ENCODE peak calls at places on chromosome 12, in nine cellular contexts. One of them, this sample, is unnamed.

GRCh38 chr12:65318186-65318685 is 39.8 kb downstream of the MSRB3 start:
- DNase-seq in BE2C: no peak
- DNase-seq in ovary: no peak
- DNase-seq in CD8-positive, alpha-beta T cell: no peak
- DNase-seq in K562: no peak
- DNase-seq in cardiac muscle cell: no peak
- DNase-seq in lung: no peak
- DNase-seq in astrocyte: no peak
- DNase-seq in HCT116: no peak
- DNase-seq in this sample: no peak

GRCh38 chr12:129961111-129961510 is 57.3 kb upstream of the TMEM132D start:
- DNase-seq in BE2C: no peak
- DNase-seq in ovary: no peak
- DNase-seq in CD8-positive, alpha-beta T cell: no peak
- DNase-seq in K562: no peak
- DNase-seq in cardiac muscle cell: no peak
- DNase-seq in lung: no peak
- DNase-seq in astrocyte: peak; percentile 2
- DNase-seq in HCT116: no peak
- DNase-seq in this sample: no peak

GRCh38 chr12:12745576-12746211 is 28.5 kb downstream of the CDKN1B start:
- DNase-seq in BE2C: no peak
- DNase-seq in ovary: no peak
- DNase-seq in CD8-positive, alpha-beta T cell: no peak
- DNase-seq in K562: no peak
- DNase-seq in cardiac muscle cell: no peak
- DNase-seq in lung: no peak
- DNase-seq in astrocyte: peak; percentile 45
- DNase-seq in HCT116: no peak
- DNase-seq in this sample: no peak

GRCh38 chr12:1013618-1014489 is 22.8 kb downstream of the ERC1 start:
- DNase-seq in BE2C: no peak
- DNase-seq in ovary: no peak
- DNase-seq in CD8-positive, alpha-beta T cell: no peak
- DNase-seq in K562: no peak
- DNase-seq in cardiac muscle cell: peak; percentile 71
- DNase-seq in lung: no peak
- DNase-seq in astrocyte: peak; percentile 79
- DNase-seq in HCT116: peak; percentile 66
- DNase-seq in this sample: no peak

GRCh38 chr12:29709056-29709455 is 74.7 kb downstream of the TMTC1 start:
- DNase-seq in BE2C: no peak
- DNase-seq in ovary: no peak
- DNase-seq in CD8-positive, alpha-beta T cell: no peak
- DNase-seq in K562: no peak
- DNase-seq in cardiac muscle cell: no peak
- DNase-seq in lung: no peak
- DNase-seq in astrocyte: no peak
- DNase-seq in HCT116: no peak
- DNase-seq in this sample: no peak

GRCh38 chr12:13103391-13104033 is at the start of gene GSG1:
- DNase-seq in BE2C: no peak
- DNase-seq in ovary: no peak
- DNase-seq in CD8-positive, alpha-beta T cell: no peak
- DNase-seq in K562: no peak
- DNase-seq in cardiac muscle cell: peak; percentile 30
- DNase-seq in lung: no peak
- DNase-seq in astrocyte: no peak
- DNase-seq in HCT116: no peak
- DNase-seq in this sample: no peak

GRCh38 chr12:110179291-110179690 is 55.1 kb downstream of the IFT81 start:
- DNase-seq in BE2C: no peak
- DNase-seq in ovary: no peak
- DNase-seq in CD8-positive, alpha-beta T cell: no peak
- DNase-seq in K562: no peak
- DNase-seq in cardiac muscle cell: peak; percentile 11
- DNase-seq in lung: no peak
- DNase-seq in astrocyte: peak; percentile 58
- DNase-seq in HCT116: no peak
- DNase-seq in this sample: no peak

GRCh38 chr12:30631710-30632109 is 64.0 kb downstream of the IPO8 start:
- DNase-seq in BE2C: no peak
- DNase-seq in ovary: no peak
- DNase-seq in CD8-positive, alpha-beta T cell: no peak
- DNase-seq in K562: no peak
- DNase-seq in cardiac muscle cell: no peak
- DNase-seq in lung: no peak
- DNase-seq in astrocyte: no peak
- DNase-seq in HCT116: no peak
- DNase-seq in this sample: no peak

GRCh38 chr12:124686001-124686884 is 118.8 kb upstream of the NCOR2 start:
- DNase-seq in BE2C: peak; percentile 48
- DNase-seq in ovary: peak; percentile 58
- DNase-seq in CD8-positive, alpha-beta T cell: no peak
- DNase-seq in K562: peak; percentile 24
- DNase-seq in cardiac muscle cell: peak; percentile 53
- DNase-seq in lung: no peak
- DNase-seq in astrocyte: peak; percentile 78
- DNase-seq in HCT116: no peak
- DNase-seq in this sample: no peak

GRCh38 chr12:12635651-12636050 is 24.0 kb downstream of the CREBL2 start:
- DNase-seq in BE2C: no peak
- DNase-seq in ovary: no peak
- DNase-seq in CD8-positive, alpha-beta T cell: no peak
- DNase-seq in K562: no peak
- DNase-seq in cardiac muscle cell: no peak
- DNase-seq in lung: no peak
- DNase-seq in astrocyte: no peak
- DNase-seq in HCT116: no peak
- DNase-seq in this sample: no peak

GRCh38 chr12:120500577-120500976 is 4.7 kb downstream of the DYNLL1 start:
- DNase-seq in BE2C: no peak
- DNase-seq in ovary: no peak
- DNase-seq in CD8-positive, alpha-beta T cell: no peak
- DNase-seq in K562: no peak
- DNase-seq in cardiac muscle cell: peak; percentile 19
- DNase-seq in lung: no peak
- DNase-seq in astrocyte: no peak
- DNase-seq in HCT116: no peak
- DNase-seq in this sample: no peak

GRCh38 chr12:49651855-49652254 is 28.5 kb downstream of the PRPF40B start:
- DNase-seq in BE2C: no peak
- DNase-seq in ovary: no peak
- DNase-seq in CD8-positive, alpha-beta T cell: no peak
- DNase-seq in K562: no peak
- DNase-seq in cardiac muscle cell: no peak
- DNase-seq in lung: no peak
- DNase-seq in astrocyte: no peak
- DNase-seq in HCT116: no peak
- DNase-seq in this sample: no peak

GRCh38 chr12:26282339-26282945 is 87.1 kb downstream of the SSPN start:
- DNase-seq in BE2C: no peak
- DNase-seq in ovary: no peak
- DNase-seq in CD8-positive, alpha-beta T cell: no peak
- DNase-seq in K562: no peak
- DNase-seq in cardiac muscle cell: no peak
- DNase-seq in lung: no peak
- DNase-seq in astrocyte: no peak
- DNase-seq in HCT116: no peak
- DNase-seq in this sample: no peak

GRCh38 chr12:54431911-54432814 is 13.1 kb upstream of the ITGA5 start:
- DNase-seq in BE2C: no peak
- DNase-seq in ovary: peak; percentile 80
- DNase-seq in CD8-positive, alpha-beta T cell: no peak
- DNase-seq in K562: peak; percentile 87
- DNase-seq in cardiac muscle cell: peak; percentile 90
- DNase-seq in lung: peak; percentile 43
- DNase-seq in astrocyte: peak; percentile 83
- DNase-seq in HCT116: no peak
- DNase-seq in this sample: no peak
- H3K4me1 ChIP-seq in BE2C: no peaks in the 10 kb centered on the region
- H3K4me1 ChIP-seq in ovary: peaks cover 6% of the 10 kb centered on the region
- H3K4me1 ChIP-seq in CD8-positive, alpha-beta T cell: peaks cover 14% of the 10 kb centered on the region
- H3K4me1 ChIP-seq in K562: peaks cover 51% of the 10 kb centered on the region
- H3K4me1 ChIP-seq in cardiac muscle cell: peaks cover 30% of the 10 kb centered on the region
- H3K4me1 ChIP-seq in lung: peaks cover 19% of the 10 kb centered on the region
- H3K4me1 ChIP-seq in astrocyte: peaks cover 31% of the 10 kb centered on the region
- H3K4me1 ChIP-seq in HCT116: peaks cover 16% of the 10 kb centered on the region
- H3K4me1 ChIP-seq in this sample: peaks cover 12% of the 10 kb centered on the region

DNA sequence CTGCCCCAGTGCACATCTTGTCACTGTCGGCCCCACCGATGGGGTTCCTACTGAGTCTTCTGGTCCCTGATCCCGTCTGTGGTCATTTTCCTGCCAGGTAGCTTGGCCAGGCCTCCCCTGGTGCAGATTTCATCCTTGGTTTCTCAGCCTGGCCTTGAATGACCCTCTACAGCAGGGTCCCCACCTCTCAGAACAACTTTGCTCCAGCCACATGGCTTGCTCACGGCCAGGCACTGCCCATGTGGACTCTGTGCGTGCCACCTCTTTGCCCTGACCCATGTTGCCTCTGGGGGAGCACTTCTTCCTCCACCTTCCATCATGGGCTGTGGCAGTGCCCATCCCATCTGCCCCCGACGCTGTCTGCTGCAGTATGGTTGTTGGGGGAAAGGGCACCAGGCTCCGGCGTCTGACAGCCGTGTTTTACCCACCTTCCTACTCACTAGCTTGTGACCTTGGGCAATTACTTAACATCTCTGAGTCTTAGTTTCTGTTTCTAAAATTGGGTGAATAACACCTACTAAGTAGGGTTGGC is 2.0 kb upstream of the PTPN6 start:
- DNase-seq in BE2C: no peak
- DNase-seq in ovary: no peak
- DNase-seq in CD8-positive, alpha-beta T cell: peak; percentile 57
- DNase-seq in K562: no peak
- DNase-seq in cardiac muscle cell: no peak
- DNase-seq in lung: no peak
- DNase-seq in astrocyte: no peak
- DNase-seq in HCT116: no peak
- DNase-seq in this sample: no peak
- TF ChIP-seq CTCF in BE2C: no peak
- TF ChIP-seq CTCF in ovary: no peak
- TF ChIP-seq CTCF in CD8-positive, alpha-beta T cell: no peak
- TF ChIP-seq CTCF in K562: no peak
- TF ChIP-seq CTCF in cardiac muscle cell: no peak
- TF ChIP-seq CTCF in lung: no peak
- TF ChIP-seq CTCF in astrocyte: no peak
- TF ChIP-seq CTCF in HCT116: no peak
- TF ChIP-seq CTCF in this sample: no peak

GRCh38 chr12:67302162-67302561 is 33.0 kb downstream of the CAND1 start:
- DNase-seq in BE2C: no peak
- DNase-seq in ovary: no peak
- DNase-seq in CD8-positive, alpha-beta T cell: no peak
- DNase-seq in K562: no peak
- DNase-seq in cardiac muscle cell: no peak
- DNase-seq in lung: no peak
- DNase-seq in astrocyte: no peak
- DNase-seq in HCT116: no peak
- DNase-seq in this sample: no peak

GRCh38 chr12:67299526-67299925 is 30.4 kb downstream of the CAND1 start:
- DNase-seq in BE2C: no peak
- DNase-seq in ovary: no peak
- DNase-seq in CD8-positive, alpha-beta T cell: no peak
- DNase-seq in K562: no peak
- DNase-seq in cardiac muscle cell: no peak
- DNase-seq in lung: no peak
- DNase-seq in astrocyte: no peak
- DNase-seq in HCT116: no peak
- DNase-seq in this sample: no peak

GRCh38 chr12:67305544-67305943 is 36.4 kb downstream of the CAND1 start:
- DNase-seq in BE2C: no peak
- DNase-seq in ovary: no peak
- DNase-seq in CD8-positive, alpha-beta T cell: no peak
- DNase-seq in K562: no peak
- DNase-seq in cardiac muscle cell: no peak
- DNase-seq in lung: no peak
- DNase-seq in astrocyte: no peak
- DNase-seq in HCT116: no peak
- DNase-seq in this sample: no peak

DNA sequence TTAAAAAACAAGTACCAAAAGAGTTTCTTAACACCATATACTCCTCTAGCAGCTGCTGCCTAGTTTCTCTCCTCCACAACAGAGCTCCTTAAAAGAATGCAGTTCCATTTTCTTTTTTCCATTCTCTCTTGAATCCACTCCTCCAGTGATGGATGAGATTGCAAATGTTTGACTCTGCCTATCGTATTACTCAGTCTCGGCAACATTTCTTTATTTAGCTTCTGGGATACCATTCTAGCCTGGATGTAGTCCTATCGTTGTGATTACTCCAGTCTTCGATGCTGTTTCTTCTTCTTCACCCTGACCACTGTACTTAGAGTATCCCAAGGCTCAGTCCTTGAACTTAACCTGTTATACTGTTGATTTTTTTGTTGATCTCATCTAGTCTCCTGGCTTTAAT is 30.8 kb downstream of the CAND1 start:
- DNase-seq in BE2C: no peak
- DNase-seq in ovary: no peak
- DNase-seq in CD8-positive, alpha-beta T cell: no peak
- DNase-seq in K562: no peak
- DNase-seq in cardiac muscle cell: no peak
- DNase-seq in lung: no peak
- DNase-seq in astrocyte: peak; percentile 16
- DNase-seq in HCT116: no peak
- DNase-seq in this sample: no peak
- H3K36me3 ChIP-seq in BE2C: peaks cover 79% of the 10 kb centered on the region
- H3K36me3 ChIP-seq in ovary: no peaks in the 10 kb centered on the region
- H3K36me3 ChIP-seq in CD8-positive, alpha-beta T cell: peaks cover 24% of the 10 kb centered on the region
- H3K36me3 ChIP-seq in K562: peaks cover 86% of the 10 kb centered on the region
- H3K36me3 ChIP-seq in cardiac muscle cell: peaks cover 67% of the 10 kb centered on the region
- H3K36me3 ChIP-seq in lung: peaks cover 8% of the 10 kb centered on the region
- H3K36me3 ChIP-seq in astrocyte: peaks cover 32% of the 10 kb centered on the region
- H3K36me3 ChIP-seq in HCT116: peaks cover 21% of the 10 kb centered on the region
- H3K36me3 ChIP-seq in this sample: no peaks in the 10 kb centered on the region

DNA sequence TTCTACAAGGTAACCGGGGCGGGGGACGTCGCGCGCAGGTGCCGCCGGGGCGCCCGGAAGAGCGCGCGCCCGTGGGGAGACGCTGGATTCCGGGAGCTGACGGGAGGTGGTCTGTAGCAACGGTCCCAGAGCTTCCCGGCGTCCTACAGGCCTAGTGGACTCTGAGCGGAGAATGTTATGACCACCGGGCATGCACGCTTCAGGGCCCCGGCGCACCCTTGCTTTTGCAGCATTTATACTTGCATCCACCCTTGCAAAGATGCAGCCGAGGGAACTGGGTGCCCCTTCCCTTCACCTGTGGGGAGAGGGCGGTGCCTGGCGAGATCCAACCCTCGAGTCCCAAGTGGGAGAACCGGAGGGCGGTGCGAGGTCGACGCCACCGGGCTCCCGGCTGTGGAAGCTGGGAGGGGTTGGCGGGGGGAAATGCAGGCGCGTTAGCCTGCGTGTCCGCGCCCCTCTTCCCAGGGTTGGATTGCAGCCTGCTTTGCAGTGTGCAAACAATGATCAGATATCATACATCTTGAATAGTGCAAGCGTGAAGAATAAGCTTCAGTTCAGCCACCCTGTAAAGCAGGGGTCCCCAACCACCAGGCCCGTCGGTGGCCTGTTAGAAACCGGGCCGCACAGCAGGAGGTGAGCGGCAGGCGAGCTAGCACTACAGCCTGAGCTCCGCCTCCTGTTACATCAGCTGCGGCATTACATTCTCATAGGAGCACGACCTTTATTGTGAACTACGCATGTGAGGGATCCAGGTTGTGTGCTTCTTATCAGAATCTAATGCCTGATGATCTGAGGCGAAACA is 576 bp downstream of the ERP29 start:
- DNase-seq in BE2C: peak; percentile 70
- DNase-seq in ovary: peak; percentile 56
- DNase-seq in CD8-positive, alpha-beta T cell: peak; percentile 80
- DNase-seq in K562: peak; percentile 91
- DNase-seq in cardiac muscle cell: peak; percentile 84
- DNase-seq in lung: peak; percentile 74
- DNase-seq in astrocyte: peak; percentile 70
- DNase-seq in HCT116: peak; percentile 74
- DNase-seq in this sample: peak; percentile 85
- H3K4me1 ChIP-seq in BE2C: no peaks in the 10 kb centered on the region
- H3K4me1 ChIP-seq in ovary: peaks cover 14% of the 10 kb centered on the region
- H3K4me1 ChIP-seq in CD8-positive, alpha-beta T cell: peaks cover 43% of the 10 kb centered on the region
- H3K4me1 ChIP-seq in K562: peaks cover 33% of the 10 kb centered on the region
- H3K4me1 ChIP-seq in cardiac muscle cell: peaks cover 10% of the 10 kb centered on the region
- H3K4me1 ChIP-seq in lung: peaks cover 4% of the 10 kb centered on the region
- H3K4me1 ChIP-seq in astrocyte: peaks cover 10% of the 10 kb centered on the region
- H3K4me1 ChIP-seq in HCT116: peaks cover 21% of the 10 kb centered on the region
- H3K4me1 ChIP-seq in this sample: peaks cover 22% of the 10 kb centered on the region